ENCODE peak calls at places on chromosome 1, in nine cellular contexts. K, Y, D, Z, R, U, V, A and X are unnamed samples.

GRCh38 chr1:17914987-17915386 is 159.9 kb downstream of the ACTL8 start:
- DNase-seq in K (no peak), U (no peak), Z (no peak), Y (no peak), D (no peak), R (no peak), V (no peak), A (no peak), X (no peak)

GRCh38 chr1:35377553-35377952 is 109.0 kb downstream of the ZMYM4 start:
- DNase-seq in Z (no peak), V (no peak), Y (no peak), U (no peak), R (peak), K (peak), A (peak), D (no peak), X (no peak)

GRCh38 chr1:244231572-244232315 is 180.7 kb downstream of the ZBTB18 start:
- DNase-seq in R (peak), K (no peak), Y (no peak), V (peak), D (no peak), U (peak), Z (no peak), A (no peak), X (peak)

GRCh38 chr1:153353226-153353947 is 4.3 kb upstream of the S100A9 start:
- DNase-seq in Y (no peak), D (no peak), K (no peak), A (no peak), V (peak), U (no peak), Z (peak), R (peak), X (no peak)

GRCh38 chr1:89466307-89466925 is 58.2 kb upstream of the LRRC8B start:
- DNase-seq in D (no peak), A (no peak), K (peak), V (no peak), U (no peak), Z (no peak), Y (no peak), R (no peak), X (no peak)

GRCh38 chr1:153623091-153623490 is 4.2 kb downstream of the S100A13 start:
- DNase-seq in U (no peak), R (no peak), A (no peak), Z (no peak), K (no peak), D (no peak), V (no peak), Y (no peak), X (no peak)

GRCh38 chr1:227549892-227550291 is 13.5 kb upstream of the ZNF678 start:
- DNase-seq in A (no peak), U (no peak), Y (no peak), K (no peak), V (no peak), D (no peak), Z (no peak), R (no peak), X (no peak)

GRCh38 chr1:230215049-230215448 is 148.0 kb downstream of the GALNT2 start:
- DNase-seq in U (peak), Y (no peak), V (no peak), R (peak), D (no peak), K (no peak), Z (peak), A (peak), X (no peak)

GRCh38 chr1:183622013-183622412 is 13.6 kb downstream of the ARPC5 start:
- DNase-seq in Z (no peak), V (no peak), R (no peak), D (no peak), A (no peak), K (no peak), Y (no peak), U (no peak), X (no peak)

GRCh38 chr1:15768388-15768787 is 9.8 kb downstream of the FBLIM1 start:
- DNase-seq in D (no peak), K (no peak), A (no peak), V (no peak), R (no peak), U (no peak), Z (no peak), Y (no peak), X (no peak)

GRCh38 chr1:103948526-103948925 is 198.8 kb downstream of the AMY1C start:
- DNase-seq in Z (no peak), K (no peak), D (no peak), Y (no peak), V (no peak), A (no peak), U (no peak), R (no peak), X (peak)

GRCh38 chr1:109773203-109773899 is 9.6 kb upstream of the EPS8L3 start:
- DNase-seq in Y (peak), K (peak), A (peak), V (peak), U (peak), R (peak), D (no peak), Z (peak), X (peak)

GRCh38 chr1:214551436-214552173 is at the start of gene PTPN14:
- DNase-seq in U (no peak), Y (no peak), V (peak), R (peak), K (peak), A (peak), D (no peak), Z (peak), X (peak)

GRCh38 chr1:15722836-15723542 is 13.1 kb upstream of the SLC25A34 start:
- DNase-seq in Z (no peak), U (no peak), A (no peak), K (no peak), V (no peak), Y (no peak), D (no peak), R (peak), X (no peak)

GRCh38 chr1:62433861-62434611 is 2.8 kb upstream of the USP1 start:
- DNase-seq in Z (no peak), D (no peak), Y (no peak), V (no peak), U (no peak), A (no peak), R (no peak), K (no peak), X (no peak)

GRCh38 chr1:204587621-204588020 is 71.4 kb downstream of the MDM4 start:
- DNase-seq in V (no peak), D (no peak), A (no peak), K (no peak), U (no peak), Z (no peak), R (no peak), Y (no peak), X (no peak)

GRCh38 chr1:98086796-98087195 is 166.0 kb upstream of the DPYD start:
- DNase-seq in A (peak), U (no peak), Z (no peak), K (peak), D (no peak), V (no peak), Y (no peak), R (peak), X (no peak)

GRCh38 chr1:113223546-113223945 is 150.5 kb downstream of the LRIG2 start:
- DNase-seq in A (peak), U (no peak), R (peak), D (no peak), Y (no peak), Z (no peak), V (no peak), K (no peak), X (no peak)

GRCh38 chr1:230633469-230633868 is 8.8 kb upstream of the COG2 start:
- DNase-seq in V (peak), K (no peak), Z (no peak), Y (no peak), U (no peak), R (peak), A (peak), D (no peak), X (no peak)

GRCh38 chr1:75083848-75084514 is 50.2 kb upstream of the LHX8 start:
- DNase-seq in R (no peak), Z (no peak), U (no peak), K (peak), A (no peak), Y (no peak), V (no peak), D (no peak), X (no peak)

GRCh38 chr1:77282187-77282865 is 507 bp downstream of the AK5 start:
- DNase-seq in K (no peak), V (peak), U (no peak), A (peak), R (peak), D (no peak), Y (peak), Z (peak), X (peak)

GRCh38 chr1:152049291-152050073 is 12.7 kb upstream of the S100A11 start:
- DNase-seq in A (peak), U (no peak), K (no peak), Y (no peak), V (no peak), D (no peak), R (peak), Z (no peak), X (peak)

GRCh38 chr1:84406209-84406917 is 8.1 kb downstream of the DNASE2B start:
- DNase-seq in K (peak), Z (no peak), U (no peak), Y (no peak), D (no peak), V (no peak), A (peak), R (peak), X (no peak)

GRCh38 chr1:53255031-53255430 is 16.7 kb upstream of the MAGOH start:
- DNase-seq in A (peak), K (no peak), Z (no peak), D (no peak), Y (no peak), U (no peak), R (peak), V (no peak), X (no peak)

GRCh38 chr1:163824006-163824405 is 502.3 kb downstream of the NUF2 start:
- DNase-seq in V (no peak), A (peak), U (no peak), D (no peak), R (peak), K (no peak), Z (no peak), Y (no peak), X (no peak)

GRCh38 chr1:1984560-1985070 is 19.0 kb downstream of the CFAP74 start:
- DNase-seq in K (no peak), U (no peak), D (no peak), V (no peak), Z (no peak), Y (no peak), R (no peak), A (no peak), X (no peak)

GRCh38 chr1:8540266-8540926 is 222.5 kb downstream of the SLC45A1 start:
- DNase-seq in K (no peak), Z (no peak), A (peak), D (no peak), U (no peak), Y (no peak), R (peak), V (no peak), X (no peak)

GRCh38 chr1:153778824-153779519 is 3.8 kb downstream of the SLC27A3 start:
- DNase-seq in D (no peak), A (no peak), U (no peak), K (no peak), Z (no peak), Y (no peak), R (no peak), V (no peak), X (no peak)

GRCh38 chr1:156804572-156805243 is 11.9 kb downstream of the SH2D2A start:
- DNase-seq in R (peak), Y (no peak), Z (no peak), D (no peak), A (peak), K (peak), V (peak), U (peak), X (no peak)

GRCh38 chr1:10196991-10197390 is 13.4 kb upstream of the KIF1B start:
- DNase-seq in Z (no peak), U (no peak), R (peak), V (no peak), Y (no peak), K (no peak), A (no peak), D (no peak), X (no peak)

GRCh38 chr1:58695206-58695605 is 4.7 kb downstream of the MYSM1 start:
- DNase-seq in U (no peak), A (peak), V (no peak), D (no peak), Y (no peak), R (peak), Z (no peak), K (no peak), X (no peak)

GRCh38 chr1:41108696-41109284 is 87.3 kb upstream of the SLFNL1 start:
- DNase-seq in V (no peak), K (no peak), A (peak), D (no peak), U (no peak), R (peak), Z (no peak), Y (no peak), X (no peak)

GRCh38 chr1:89149229-89149628 is 23.3 kb upstream of the GBP2 start:
- DNase-seq in Y (no peak), V (peak), K (no peak), U (no peak), D (no peak), A (peak), R (peak), Z (peak), X (no peak)

GRCh38 chr1:181043025-181043880 is 9.5 kb downstream of the MR1 start:
- DNase-seq in Z (no peak), Y (no peak), R (peak), A (peak), K (no peak), V (no peak), U (peak), D (no peak), X (no peak)